ENCODE peak calls at places on chromosome 16, in four cellular contexts. One of them, this sample, is unnamed. For H3K9me3, the result is how much of the 10 kb centered on the place peaks cover.

GRCh38 chr16:71933913-71934696 is 38.8 kb downstream of the IST1 start:
- DNase-seq in Peyer's patch: no peak
- DNase-seq in gastrocnemius medialis: no peak
- DNase-seq in hepatocyte: peak
- DNase-seq in this sample: no peak

GRCh38 chr16:4894276-4895150 is 42.4 kb downstream of the PPL start:
- DNase-seq in hepatocyte: no peak
- DNase-seq in Peyer's patch: no peak
- DNase-seq in gastrocnemius medialis: no peak
- DNase-seq in this sample: no peak

GRCh38 chr16:84730406-84731106 is 30.8 kb downstream of the USP10 start:
- DNase-seq in gastrocnemius medialis: peak
- DNase-seq in Peyer's patch: no peak
- DNase-seq in hepatocyte: peak
- DNase-seq in this sample: no peak

GRCh38 chr16:84340305-84341040 is 27.9 kb upstream of the ATP2C2 start:
- DNase-seq in gastrocnemius medialis: no peak
- DNase-seq in hepatocyte: peak
- DNase-seq in Peyer's patch: peak
- DNase-seq in this sample: no peak

GRCh38 chr16:47574091-47575054 is 113.2 kb downstream of the PHKB start:
- DNase-seq in hepatocyte: no peak
- DNase-seq in gastrocnemius medialis: peak
- DNase-seq in Peyer's patch: no peak
- DNase-seq in this sample: no peak

GRCh38 chr16:85683363-85683762 is 5.4 kb downstream of the GINS2 start:
- DNase-seq in Peyer's patch: no peak
- DNase-seq in hepatocyte: no peak
- DNase-seq in gastrocnemius medialis: no peak
- DNase-seq in this sample: no peak

GRCh38 chr16:76985362-76985761 is 205.6 kb upstream of the MON1B start:
- DNase-seq in Peyer's patch: no peak
- DNase-seq in hepatocyte: no peak
- DNase-seq in gastrocnemius medialis: no peak
- DNase-seq in this sample: no peak

GRCh38 chr16:21194771-21195301 is 16.5 kb downstream of the ZP2 start:
- DNase-seq in hepatocyte: no peak
- DNase-seq in gastrocnemius medialis: no peak
- DNase-seq in Peyer's patch: no peak
- DNase-seq in this sample: no peak

GRCh38 chr16:22188595-22189442 is 17.3 kb upstream of the EEF2K start:
- DNase-seq in Peyer's patch: peak
- DNase-seq in hepatocyte: peak
- DNase-seq in gastrocnemius medialis: peak
- DNase-seq in this sample: peak

GRCh38 chr16:56800355-56800754 is 64.7 kb upstream of the SLC12A3 start:
- DNase-seq in gastrocnemius medialis: no peak
- DNase-seq in hepatocyte: no peak
- DNase-seq in Peyer's patch: no peak
- DNase-seq in this sample: no peak

GRCh38 chr16:86671486-86672214 is 93.3 kb downstream of the FOXL1 start:
- DNase-seq in Peyer's patch: no peak
- DNase-seq in gastrocnemius medialis: no peak
- DNase-seq in hepatocyte: peak
- DNase-seq in this sample: no peak

GRCh38 chr16:86971251-86971650 is 345.9 kb downstream of the C16orf95 start:
- DNase-seq in gastrocnemius medialis: no peak
- DNase-seq in Peyer's patch: no peak
- DNase-seq in hepatocyte: no peak
- DNase-seq in this sample: no peak

GRCh38 chr16:67666032-67666537 is 465 bp downstream of the ENKD1 start:
- DNase-seq in Peyer's patch: no peak
- DNase-seq in hepatocyte: peak
- DNase-seq in gastrocnemius medialis: no peak
- DNase-seq in this sample: no peak

GRCh38 chr16:67396159-67396774 is 3.0 kb upstream of the TPPP3 start:
- DNase-seq in Peyer's patch: peak
- DNase-seq in gastrocnemius medialis: peak
- DNase-seq in hepatocyte: peak
- DNase-seq in this sample: no peak

GRCh38 chr16:30350134-30350871 is 4.8 kb downstream of the CD2BP2 start:
- DNase-seq in hepatocyte: no peak
- DNase-seq in Peyer's patch: peak
- DNase-seq in gastrocnemius medialis: no peak
- DNase-seq in this sample: no peak

GRCh38 chr16:81830845-81831600 is 51.9 kb downstream of the PLCG2 start:
- DNase-seq in hepatocyte: no peak
- DNase-seq in Peyer's patch: no peak
- DNase-seq in gastrocnemius medialis: no peak
- DNase-seq in this sample: no peak

GRCh38 chr16:89201467-89202377 is 1.4 kb upstream of the SLC22A31 start:
- DNase-seq in gastrocnemius medialis: peak
- DNase-seq in hepatocyte: peak
- DNase-seq in Peyer's patch: peak
- DNase-seq in this sample: peak

GRCh38 chr16:48526058-48526957 is 83.7 kb downstream of the N4BP1 start:
- DNase-seq in hepatocyte: peak
- DNase-seq in Peyer's patch: peak
- DNase-seq in gastrocnemius medialis: no peak
- DNase-seq in this sample: no peak

GRCh38 chr16:19926449-19927390 is 42.1 kb upstream of the GPRC5B start:
- DNase-seq in Peyer's patch: no peak
- DNase-seq in gastrocnemius medialis: no peak
- DNase-seq in hepatocyte: peak
- DNase-seq in this sample: no peak

GRCh38 chr16:57594531-57595031 is 33.8 kb upstream of the ADGRG1 start:
- DNase-seq in Peyer's patch: no peak
- DNase-seq in gastrocnemius medialis: no peak
- DNase-seq in hepatocyte: no peak
- DNase-seq in this sample: no peak

GRCh38 chr16:85369741-85370528 is 243.2 kb upstream of the GSE1 start:
- DNase-seq in hepatocyte: peak
- DNase-seq in Peyer's patch: peak
- DNase-seq in gastrocnemius medialis: no peak
- DNase-seq in this sample: peak

GRCh38 chr16:89104930-89105571 is 11.4 kb downstream of the ACSF3 start:
- DNase-seq in hepatocyte: no peak
- DNase-seq in Peyer's patch: peak
- DNase-seq in gastrocnemius medialis: no peak
- DNase-seq in this sample: no peak

GRCh38 chr16:87472935-87473334 is 19.9 kb downstream of the ZCCHC14 start:
- DNase-seq in Peyer's patch: no peak
- DNase-seq in gastrocnemius medialis: no peak
- DNase-seq in hepatocyte: no peak
- DNase-seq in this sample: no peak

GRCh38 chr16:14364386-14365199 is 265.5 kb downstream of the PARN start:
- DNase-seq in Peyer's patch: no peak
- DNase-seq in hepatocyte: peak
- DNase-seq in gastrocnemius medialis: no peak
- DNase-seq in this sample: no peak

GRCh38 chr16:4093495-4094137 is 22.6 kb downstream of the ADCY9 start:
- DNase-seq in hepatocyte: no peak
- DNase-seq in Peyer's patch: no peak
- DNase-seq in gastrocnemius medialis: peak
- DNase-seq in this sample: no peak

GRCh38 chr16:15575293-15576049 is 67.5 kb downstream of the MARF1 start:
- DNase-seq in Peyer's patch: no peak
- DNase-seq in hepatocyte: no peak
- DNase-seq in gastrocnemius medialis: no peak
- DNase-seq in this sample: no peak

GRCh38 chr16:57613514-57613913 is 14.9 kb upstream of the ADGRG1 start:
- DNase-seq in hepatocyte: no peak
- DNase-seq in gastrocnemius medialis: no peak
- DNase-seq in Peyer's patch: no peak
- DNase-seq in this sample: no peak

GRCh38 chr16:30458561-30459394 is 13.1 kb upstream of the SEPHS2 start:
- DNase-seq in hepatocyte: no peak
- DNase-seq in gastrocnemius medialis: peak
- DNase-seq in Peyer's patch: peak
- DNase-seq in this sample: peak

GRCh38 chr16:75043175-75043937 is 44.5 kb downstream of the ZNRF1 start:
- DNase-seq in gastrocnemius medialis: no peak
- DNase-seq in Peyer's patch: no peak
- DNase-seq in hepatocyte: no peak
- DNase-seq in this sample: no peak

GRCh38 chr16:74862743-74863244 is 88.2 kb upstream of the FA2H start:
- DNase-seq in Peyer's patch: no peak
- DNase-seq in gastrocnemius medialis: no peak
- DNase-seq in hepatocyte: peak
- DNase-seq in this sample: no peak

GRCh38 chr16:20300312-20301097 is 26.8 kb downstream of the GP2 start:
- DNase-seq in gastrocnemius medialis: no peak
- DNase-seq in hepatocyte: peak
- DNase-seq in Peyer's patch: peak
- DNase-seq in this sample: no peak

GRCh38 chr16:19898924-19899604 is 14.4 kb upstream of the GPRC5B start:
- DNase-seq in gastrocnemius medialis: no peak
- DNase-seq in hepatocyte: peak
- DNase-seq in Peyer's patch: no peak
- DNase-seq in this sample: no peak

GRCh38 chr16:79811541-79811940 is 211.0 kb upstream of the MAF start:
- DNase-seq in gastrocnemius medialis: no peak
- DNase-seq in hepatocyte: no peak
- DNase-seq in Peyer's patch: no peak
- DNase-seq in this sample: no peak

GRCh38 chr16:87965973-87966667 is 14.9 kb downstream of the BANP start:
- DNase-seq in hepatocyte: no peak
- DNase-seq in Peyer's patch: no peak
- DNase-seq in gastrocnemius medialis: no peak
- DNase-seq in this sample: no peak

GRCh38 chr16:10296956-10297340 is 88.9 kb upstream of the ATF7IP2 start:
- DNase-seq in hepatocyte: no peak
- DNase-seq in gastrocnemius medialis: no peak
- DNase-seq in Peyer's patch: no peak
- DNase-seq in this sample: no peak
- H3K9me3 ChIP-seq in hepatocyte: under half
- H3K9me3 ChIP-seq in gastrocnemius medialis: under half
- H3K9me3 ChIP-seq in Peyer's patch: under half
- H3K9me3 ChIP-seq in this sample: under half

GRCh38 chr16:66290431-66290830 is 76.1 kb upstream of the CDH5 start:
- DNase-seq in hepatocyte: no peak
- DNase-seq in gastrocnemius medialis: no peak
- DNase-seq in Peyer's patch: no peak
- DNase-seq in this sample: no peak
- H3K9me3 ChIP-seq in hepatocyte: under half
- H3K9me3 ChIP-seq in gastrocnemius medialis: under half
- H3K9me3 ChIP-seq in Peyer's patch: under half
- H3K9me3 ChIP-seq in this sample: under half

DNA sequence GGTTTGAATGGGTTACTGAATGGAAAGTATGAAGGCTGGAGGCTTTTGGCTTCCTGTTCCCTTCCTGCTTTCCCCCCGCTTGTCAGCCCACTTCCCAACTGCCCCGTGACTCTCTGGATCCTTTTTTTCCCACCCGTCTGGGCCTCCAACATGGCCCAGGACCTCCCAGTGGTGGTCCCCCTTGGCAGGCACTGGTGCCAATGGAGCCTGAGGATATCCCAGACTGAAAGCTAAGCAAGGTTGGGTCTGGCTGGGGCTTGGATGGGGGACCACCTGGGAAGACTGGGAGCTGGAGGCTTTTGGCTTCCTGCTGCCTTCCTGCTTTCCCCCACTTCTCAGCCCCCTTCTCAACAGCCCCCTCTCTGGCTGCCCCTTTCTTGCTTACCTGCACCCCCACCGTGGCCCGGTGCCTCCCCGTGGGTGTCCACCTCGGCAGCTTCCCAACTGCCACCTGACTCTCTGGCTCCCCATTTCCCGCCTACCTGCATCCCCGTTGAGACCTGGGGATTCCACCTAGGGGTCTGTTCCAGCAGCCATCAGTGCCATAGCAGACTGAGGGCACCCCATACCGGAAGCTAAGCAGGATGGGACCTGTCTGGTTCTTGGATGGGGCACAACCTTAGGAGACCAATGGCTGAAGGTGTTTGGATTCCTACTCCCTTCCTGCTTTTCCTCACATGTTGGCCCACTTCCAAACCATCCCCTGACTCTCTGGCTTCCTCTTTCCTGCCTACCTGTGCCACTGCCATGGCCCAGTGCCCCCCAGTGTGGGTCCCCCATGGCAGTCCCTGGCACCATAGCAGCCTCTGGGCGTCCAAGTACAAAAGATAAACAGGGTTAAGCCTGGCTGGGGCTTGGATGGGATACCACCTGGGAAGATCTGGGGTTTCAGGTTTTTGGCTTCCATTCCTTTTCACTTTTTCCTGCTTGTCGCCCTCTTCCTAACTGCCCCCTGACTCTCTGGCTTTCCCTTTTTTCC is 2295.3 kb downstream of the TP53TG3F start:
- DNase-seq in gastrocnemius medialis: no peak
- DNase-seq in Peyer's patch: no peak
- DNase-seq in hepatocyte: peak
- DNase-seq in this sample: no peak
- H3K9me3 ChIP-seq in gastrocnemius medialis: under half
- H3K9me3 ChIP-seq in Peyer's patch: under half
- H3K9me3 ChIP-seq in hepatocyte: under half
- H3K9me3 ChIP-seq in this sample: under half

DNA sequence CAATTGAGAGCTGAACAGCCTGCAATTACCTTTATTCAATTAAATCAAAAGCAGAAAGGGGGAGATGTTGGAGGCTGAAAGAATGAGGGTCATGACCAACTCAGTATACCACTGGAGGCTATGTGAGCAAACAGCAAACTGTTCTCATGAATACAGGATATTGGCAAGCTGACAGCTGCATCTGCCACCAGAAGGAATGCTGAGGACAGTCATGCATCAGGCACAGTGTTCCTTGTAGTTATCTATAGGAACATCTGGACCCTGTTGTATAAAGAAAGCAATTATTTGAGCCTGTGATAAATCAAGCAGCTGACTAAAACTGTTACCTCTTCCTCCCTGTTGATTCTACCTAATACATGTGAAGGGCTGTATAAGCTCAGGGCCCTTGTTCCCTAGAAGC is 2064.6 kb downstream of the TP53TG3F start:
- DNase-seq in hepatocyte: no peak
- DNase-seq in gastrocnemius medialis: no peak
- DNase-seq in Peyer's patch: no peak
- DNase-seq in this sample: no peak
- H3K9me3 ChIP-seq in hepatocyte: under half
- H3K9me3 ChIP-seq in gastrocnemius medialis: under half
- H3K9me3 ChIP-seq in Peyer's patch: under half
- H3K9me3 ChIP-seq in this sample: under half